ENCODE peak calls at places on chromosomes 7 and 10, in six cellular contexts. R, A, S, I, M and Z are unnamed samples.

GRCh38 chr10:124087672-124088634 is 5.4 kb downstream of the CHST15 start:
- DNase-seq in R (peak; percentile 49), M (no peak), A (no peak), S (no peak), I (peak; percentile 72), Z (no peak)

GRCh38 chr7:137157256-137157655 is 186.3 kb downstream of the PTN start:
- DNase-seq in R (no peak), I (no peak), M (no peak), A (no peak), S (no peak), Z (no peak)

GRCh38 chr10:60313589-60313952 is 76.1 kb downstream of the ANK3 start:
- DNase-seq in A (no peak), R (no peak), S (no peak), M (no peak), I (no peak), Z (no peak)

GRCh38 chr7:132501956-132502355 is 74.3 kb downstream of the PLXNA4 start:
- DNase-seq in I (no peak), S (peak; percentile 56), R (no peak), M (no peak), A (no peak), Z (no peak)

GRCh38 chr7:47435889-47436312 is 146.0 kb downstream of the TNS3 start:
- DNase-seq in M (peak; percentile 70), S (no peak), A (no peak), I (peak; percentile 79), R (peak; percentile 53), Z (peak; percentile 74)

GRCh38 chr7:122304996-122305421 is 459 bp upstream of the FEZF1 start:
- DNase-seq in S (no peak), A (no peak), M (no peak), R (no peak), I (no peak), Z (no peak)

GRCh38 chr7:157472311-157473050 is 135.7 kb downstream of the DNAJB6 start:
- DNase-seq in I (no peak), S (peak; percentile 61), M (no peak), R (no peak), A (no peak), Z (no peak)

GRCh38 chr10:22435650-22436049 is 90.4 kb downstream of the SPAG6 start:
- DNase-seq in I (no peak), M (no peak), R (no peak), S (peak; percentile 78), A (no peak), Z (no peak)

GRCh38 chr7:120838281-120838682 is 19.7 kb downstream of the TSPAN12 start:
- DNase-seq in S (no peak), I (no peak), R (no peak), M (no peak), A (no peak), Z (no peak)

GRCh38 chr7:124779194-124779593 is 13.6 kb upstream of the GPR37 start:
- DNase-seq in M (no peak), S (no peak), I (no peak), R (no peak), A (no peak), Z (no peak)

GRCh38 chr10:34759161-34759836 is 55.8 kb downstream of the PARD3 start:
- DNase-seq in A (no peak), M (no peak), I (no peak), S (no peak), R (no peak), Z (no peak)

GRCh38 chr10:84429926-84430520 is 101.6 kb downstream of the CCSER2 start:
- DNase-seq in S (peak; percentile 80), A (no peak), R (peak; percentile 23), I (peak; percentile 30), M (peak; percentile 61), Z (peak; percentile 40)

GRCh38 chr10:70378122-70378521 is 4.3 kb downstream of the LRRC20 start:
- DNase-seq in I (no peak), S (no peak), R (peak; percentile 20), M (peak; percentile 88), A (no peak), Z (no peak)

GRCh38 chr7:48016641-48017040 is 12.3 kb downstream of the SUN3 start:
- DNase-seq in A (no peak), I (no peak), S (no peak), M (no peak), R (no peak), Z (no peak)

GRCh38 chr10:110756886-110757285 is 112.8 kb downstream of the RBM20 start:
- DNase-seq in A (no peak), I (no peak), M (no peak), R (no peak), S (no peak), Z (no peak)

GRCh38 chr10:44281662-44282061 is 103.2 kb downstream of the CXCL12 start:
- DNase-seq in I (no peak), S (no peak), M (no peak), A (no peak), R (no peak), Z (no peak)

GRCh38 chr7:139127648-139128047 is 18.1 kb upstream of the ZC3HAV1 start:
- DNase-seq in S (no peak), R (no peak), A (no peak), I (no peak), M (no peak), Z (no peak)

GRCh38 chr10:44981172-44982113 is 2.8 kb upstream of the DEPP1 start:
- DNase-seq in S (no peak), I (no peak), A (no peak), M (peak; percentile 73), R (no peak), Z (no peak)

GRCh38 chr10:133143200-133143533 is 16.9 kb upstream of the KNDC1 start:
- DNase-seq in S (no peak), A (no peak), I (no peak), R (no peak), M (no peak), Z (no peak)

GRCh38 chr10:131166486-131166885 is 145.0 kb downstream of the TCERG1L start:
- DNase-seq in M (no peak), I (no peak), R (no peak), A (no peak), S (peak; percentile 43), Z (no peak)

GRCh38 chr10:69360485-69361302 is 56.0 kb downstream of the TACR2 start:
- DNase-seq in A (no peak), M (no peak), I (no peak), S (no peak), R (peak; percentile 95), Z (peak; percentile 87)

GRCh38 chr7:158760445-158760764 is 55.8 kb upstream of the NCAPG2 start:
- DNase-seq in A (no peak), I (no peak), R (no peak), S (no peak), M (no peak), Z (no peak)

GRCh38 chr7:105723582-105723981 is 142.3 kb upstream of the EFCAB10 start:
- DNase-seq in A (no peak), M (no peak), S (no peak), R (no peak), I (no peak), Z (no peak)

GRCh38 chr10:126647116-126647515 is 23.4 kb downstream of the C10orf90 start:
- DNase-seq in I (no peak), S (no peak), M (no peak), A (no peak), R (no peak), Z (no peak)

GRCh38 chr10:32271617-32272016 is 75.3 kb downstream of the EPC1 start:
- DNase-seq in S (no peak), A (no peak), M (no peak), I (no peak), R (no peak), Z (no peak)

DNA sequence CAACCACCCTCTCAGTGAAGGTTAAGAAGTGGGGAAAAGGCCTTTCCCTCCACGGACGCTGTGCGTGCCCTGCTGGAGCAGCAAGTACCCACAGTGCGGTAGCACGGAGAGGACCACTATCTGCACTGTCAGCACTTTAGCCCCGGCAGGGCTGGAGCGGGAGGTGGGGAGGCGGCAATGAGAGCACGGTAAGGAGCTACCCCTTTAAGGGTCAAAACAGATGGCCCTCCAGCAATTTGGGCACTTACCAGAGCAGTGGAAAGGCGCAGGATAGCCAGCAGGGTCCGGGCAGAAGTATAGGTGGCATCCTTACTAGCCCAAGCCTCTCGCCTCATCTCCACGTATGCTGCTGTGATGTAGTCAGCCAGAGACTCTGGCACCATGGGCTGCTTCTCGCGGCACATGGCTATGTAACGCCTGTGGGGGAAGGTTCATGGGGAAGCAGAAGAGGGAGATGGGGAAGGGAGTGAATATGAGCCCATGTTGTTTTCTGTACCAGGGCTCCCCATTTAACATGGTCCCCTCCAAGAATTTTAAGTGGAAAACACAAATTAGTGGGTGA is 5.2 kb downstream of the COPS6 start:
- DNase-seq in A (no peak), R (no peak), M (no peak), I (no peak), S (no peak), Z (no peak)
- TF ChIP-seq POLR2AphosphoS5 in A (no peak), R (no peak), M (peak; percentile 12), I (peak; percentile 45), S (peak; percentile 24), Z (no peak)

DNA sequence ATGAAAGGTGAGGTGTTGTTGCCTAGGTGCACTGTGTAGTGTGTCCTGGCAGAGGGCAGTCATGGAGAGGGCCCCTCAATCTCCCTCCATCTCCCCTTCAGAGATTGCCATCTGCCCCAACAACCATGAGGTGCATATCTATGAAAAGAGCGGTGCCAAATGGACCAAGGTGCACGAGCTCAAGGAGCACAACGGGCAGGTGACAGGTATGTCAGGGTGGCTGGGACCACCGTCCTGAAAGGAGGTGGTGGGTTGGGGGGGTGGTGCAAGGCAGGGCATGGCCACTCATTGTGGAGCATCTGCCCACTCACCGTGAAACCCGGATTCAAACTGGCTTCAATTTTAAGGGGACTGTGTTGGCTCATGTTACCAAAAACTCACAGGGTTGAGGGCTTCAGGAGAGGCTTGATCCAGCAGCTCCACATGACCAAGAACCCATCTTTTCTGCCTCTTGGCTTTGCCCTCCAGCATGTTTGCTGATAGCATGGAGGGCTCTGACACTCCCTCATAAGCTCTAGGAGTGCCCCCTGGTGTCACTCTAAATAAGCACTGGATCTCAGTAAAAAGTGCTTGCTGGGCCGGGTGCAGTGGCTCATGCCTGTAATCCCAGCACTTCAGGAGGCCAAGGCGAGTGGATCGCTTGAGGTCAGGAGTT is 12.2 kb downstream of the ARPC1B start:
- DNase-seq in I (peak; percentile 58), R (no peak), S (no peak), M (no peak), A (no peak), Z (no peak)
- TF ChIP-seq POLR2AphosphoS5 in I (no peak), R (no peak), S (peak; percentile 22), M (no peak), A (no peak), Z (no peak)

GRCh38 chr10:20888620-20889337 is 8.3 kb downstream of the NEBL start:
- DNase-seq in I (peak; percentile 15), A (no peak), S (no peak), R (no peak), M (no peak), Z (no peak)
- TF ChIP-seq POLR2AphosphoS5 in I (no peak), A (no peak), S (no peak), R (no peak), M (no peak), Z (no peak)

DNA sequence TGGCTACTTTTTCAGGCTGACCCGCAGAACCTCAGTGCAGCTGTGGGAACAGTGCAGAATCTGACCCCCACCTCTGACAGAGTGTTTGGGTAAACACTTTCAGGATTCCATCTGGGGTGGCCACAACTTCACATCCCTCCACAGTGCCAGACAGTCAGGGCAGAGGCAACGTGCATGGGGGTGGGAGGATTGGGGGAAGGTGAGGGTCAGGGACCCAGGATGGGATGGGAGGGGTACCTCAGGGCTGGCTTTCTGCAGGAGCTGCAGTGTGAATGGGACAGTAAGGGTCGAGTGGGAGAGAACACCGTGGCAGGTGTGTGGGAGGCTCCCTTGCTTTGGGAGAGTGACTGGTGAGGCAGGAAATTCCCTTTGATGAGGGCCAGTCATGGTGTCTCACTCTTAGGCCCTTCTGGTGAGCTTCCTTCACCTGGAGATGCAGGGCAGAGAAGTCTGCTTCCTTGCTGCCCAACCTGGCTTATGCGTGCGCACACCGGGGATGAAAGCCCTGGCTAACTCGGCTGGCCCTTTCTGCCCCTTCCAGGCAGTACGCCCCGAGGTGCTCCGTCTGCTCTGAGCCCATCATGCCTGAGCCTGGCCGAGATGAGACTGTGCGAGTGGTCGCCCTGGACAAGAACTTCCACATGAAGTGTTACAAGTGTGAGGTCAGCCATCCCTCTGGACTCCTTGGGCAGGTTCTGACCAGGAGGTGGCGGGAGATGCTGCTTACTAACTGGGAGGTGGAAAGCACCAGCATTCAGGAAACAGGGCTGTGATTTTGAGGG is 8.4 kb downstream of the ZYX start:
- DNase-seq in R (no peak), M (no peak), I (no peak), S (no peak), A (no peak), Z (no peak)
- TF ChIP-seq POLR2AphosphoS5 in R (no peak), M (no peak), I (peak; percentile 0), S (no peak), A (no peak), Z (no peak)